ENCODE peak calls at places on chromosomes 2 and 18, in six cellular contexts. One of them, this sample, is unnamed.

GRCh38 chr2:31251851-31252250 is 17.9 kb downstream of the EHD3 start:
- DNase-seq in testis: no peak
- DNase-seq in HT-29: no peak
- DNase-seq in GM12891: no peak
- DNase-seq in EL: no peak
- DNase-seq in amniotic stem cell: no peak
- DNase-seq in this sample: no peak

GRCh38 chr2:28447943-28448737 is 47.7 kb upstream of the PLB1 start:
- DNase-seq in testis: no peak
- DNase-seq in HT-29: no peak
- DNase-seq in GM12891: no peak
- DNase-seq in EL: peak; percentile 85
- DNase-seq in amniotic stem cell: peak; percentile 35
- DNase-seq in this sample: no peak

GRCh38 chr2:38528008-38528442 is 74.7 kb downstream of the HNRNPLL start:
- DNase-seq in testis: peak; percentile 57
- DNase-seq in HT-29: no peak
- DNase-seq in GM12891: no peak
- DNase-seq in EL: peak; percentile 81
- DNase-seq in amniotic stem cell: peak; percentile 43
- DNase-seq in this sample: no peak

GRCh38 chr2:173232956-173233744 is 121.5 kb upstream of the CDCA7 start:
- DNase-seq in testis: no peak
- DNase-seq in HT-29: no peak
- DNase-seq in GM12891: no peak
- DNase-seq in EL: peak; percentile 6
- DNase-seq in amniotic stem cell: no peak
- DNase-seq in this sample: no peak

GRCh38 chr2:32058130-32058529 is 5.2 kb upstream of the SPAST start:
- DNase-seq in testis: no peak
- DNase-seq in HT-29: no peak
- DNase-seq in GM12891: no peak
- DNase-seq in EL: peak; percentile 67
- DNase-seq in amniotic stem cell: no peak
- DNase-seq in this sample: no peak

GRCh38 chr2:162073776-162074578 is at the start of gene DPP4:
- DNase-seq in testis: peak; percentile 18
- DNase-seq in HT-29: peak; percentile 71
- DNase-seq in GM12891: peak; percentile 60
- DNase-seq in EL: peak; percentile 54
- DNase-seq in amniotic stem cell: no peak
- DNase-seq in this sample: no peak

GRCh38 chr2:133143649-133144048 is 424.6 kb downstream of the NCKAP5 start:
- DNase-seq in testis: no peak
- DNase-seq in HT-29: no peak
- DNase-seq in GM12891: no peak
- DNase-seq in EL: no peak
- DNase-seq in amniotic stem cell: no peak
- DNase-seq in this sample: no peak

GRCh38 chr2:42545023-42545713 is 23.3 kb upstream of the MTA3 start:
- DNase-seq in testis: no peak
- DNase-seq in HT-29: no peak
- DNase-seq in GM12891: no peak
- DNase-seq in EL: no peak
- DNase-seq in amniotic stem cell: no peak
- DNase-seq in this sample: no peak

GRCh38 chr18:39786477-39786876 is 2168.6 kb upstream of the PIK3C3 start:
- DNase-seq in testis: no peak
- DNase-seq in HT-29: no peak
- DNase-seq in GM12891: no peak
- DNase-seq in EL: no peak
- DNase-seq in amniotic stem cell: no peak
- DNase-seq in this sample: no peak

GRCh38 chr2:238228700-238229099 is 11.1 kb downstream of the HES6 start:
- DNase-seq in testis: no peak
- DNase-seq in HT-29: no peak
- DNase-seq in GM12891: no peak
- DNase-seq in EL: no peak
- DNase-seq in amniotic stem cell: no peak
- DNase-seq in this sample: no peak

GRCh38 chr2:219289537-219290361 is 10.6 kb downstream of the DNAJB2 start:
- DNase-seq in testis: peak; percentile 87
- DNase-seq in HT-29: peak; percentile 26
- DNase-seq in GM12891: no peak
- DNase-seq in EL: peak; percentile 76
- DNase-seq in amniotic stem cell: peak; percentile 55
- DNase-seq in this sample: peak; percentile 49

GRCh38 chr18:40355701-40356100 is 1599.3 kb upstream of the PIK3C3 start:
- DNase-seq in testis: no peak
- DNase-seq in HT-29: no peak
- DNase-seq in GM12891: no peak
- DNase-seq in EL: no peak
- DNase-seq in amniotic stem cell: peak; percentile 22
- DNase-seq in this sample: no peak

GRCh38 chr2:64899081-64899865 is 89.9 kb upstream of the SLC1A4 start:
- DNase-seq in testis: no peak
- DNase-seq in HT-29: no peak
- DNase-seq in GM12891: no peak
- DNase-seq in EL: no peak
- DNase-seq in amniotic stem cell: no peak
- DNase-seq in this sample: no peak

GRCh38 chr2:869357-869871 is 81.2 kb upstream of the SNTG2 start:
- DNase-seq in testis: no peak
- DNase-seq in HT-29: no peak
- DNase-seq in GM12891: no peak
- DNase-seq in EL: no peak
- DNase-seq in amniotic stem cell: no peak
- DNase-seq in this sample: no peak

GRCh38 chr2:96353032-96353561 is 17.5 kb downstream of the NCAPH start:
- DNase-seq in testis: peak; percentile 83
- DNase-seq in HT-29: no peak
- DNase-seq in GM12891: no peak
- DNase-seq in EL: peak; percentile 26
- DNase-seq in amniotic stem cell: no peak
- DNase-seq in this sample: peak; percentile 19

GRCh38 chr2:229715895-229716507 is 1.6 kb upstream of the DNER start:
- DNase-seq in testis: peak; percentile 31
- DNase-seq in HT-29: peak; percentile 37
- DNase-seq in GM12891: no peak
- DNase-seq in EL: peak; percentile 37
- DNase-seq in amniotic stem cell: no peak
- DNase-seq in this sample: no peak

GRCh38 chr18:41372266-41372665 is 582.8 kb upstream of the PIK3C3 start:
- DNase-seq in testis: no peak
- DNase-seq in HT-29: no peak
- DNase-seq in GM12891: no peak
- DNase-seq in EL: no peak
- DNase-seq in amniotic stem cell: no peak
- DNase-seq in this sample: no peak

GRCh38 chr2:196449083-196449482 is 190.4 kb upstream of the CCDC150 start:
- DNase-seq in testis: no peak
- DNase-seq in HT-29: no peak
- DNase-seq in GM12891: no peak
- DNase-seq in EL: no peak
- DNase-seq in amniotic stem cell: no peak
- DNase-seq in this sample: no peak

GRCh38 chr2:212142616-212143015 is 396.0 kb downstream of the ERBB4 start:
- DNase-seq in testis: no peak
- DNase-seq in HT-29: no peak
- DNase-seq in GM12891: no peak
- DNase-seq in EL: no peak
- DNase-seq in amniotic stem cell: no peak
- DNase-seq in this sample: no peak

GRCh38 chr2:152423684-152424083 is 88.7 kb downstream of the FMNL2 start:
- DNase-seq in testis: no peak
- DNase-seq in HT-29: no peak
- DNase-seq in GM12891: no peak
- DNase-seq in EL: no peak
- DNase-seq in amniotic stem cell: no peak
- DNase-seq in this sample: no peak

GRCh38 chr2:149258531-149258930 is 71.9 kb upstream of the LYPD6 start:
- DNase-seq in testis: no peak
- DNase-seq in HT-29: peak; percentile 3
- DNase-seq in GM12891: no peak
- DNase-seq in EL: no peak
- DNase-seq in amniotic stem cell: no peak
- DNase-seq in this sample: no peak

GRCh38 chr2:131658769-131659131 is 131.1 kb downstream of the CCDC74A start:
- DNase-seq in testis: no peak
- DNase-seq in HT-29: no peak
- DNase-seq in GM12891: no peak
- DNase-seq in EL: no peak
- DNase-seq in amniotic stem cell: no peak
- DNase-seq in this sample: no peak

GRCh38 chr2:28173377-28173776 is 219.3 kb upstream of the FOSL2 start:
- DNase-seq in testis: no peak
- DNase-seq in HT-29: no peak
- DNase-seq in GM12891: no peak
- DNase-seq in EL: no peak
- DNase-seq in amniotic stem cell: no peak
- DNase-seq in this sample: no peak

GRCh38 chr2:233163486-233164103 is 87.9 kb upstream of the ATG16L1 start:
- DNase-seq in testis: no peak
- DNase-seq in HT-29: no peak
- DNase-seq in GM12891: no peak
- DNase-seq in EL: no peak
- DNase-seq in amniotic stem cell: no peak
- DNase-seq in this sample: no peak

GRCh38 chr18:31631526-31631925 is 39.8 kb downstream of the TTR start:
- DNase-seq in testis: no peak
- DNase-seq in HT-29: no peak
- DNase-seq in GM12891: no peak
- DNase-seq in EL: no peak
- DNase-seq in amniotic stem cell: no peak
- DNase-seq in this sample: no peak

GRCh38 chr2:201257941-201258665 is 2.2 kb upstream of the CASP8 start:
- DNase-seq in testis: peak; percentile 71
- DNase-seq in HT-29: peak; percentile 98
- DNase-seq in GM12891: peak; percentile 41
- DNase-seq in EL: peak; percentile 75
- DNase-seq in amniotic stem cell: peak; percentile 62
- DNase-seq in this sample: peak; percentile 19

GRCh38 chr18:59272971-59273935 is at the start of gene RAX:
- DNase-seq in testis: peak; percentile 37
- DNase-seq in HT-29: no peak
- DNase-seq in GM12891: peak; percentile 20
- DNase-seq in EL: peak; percentile 63
- DNase-seq in amniotic stem cell: no peak
- DNase-seq in this sample: no peak

GRCh38 chr2:239400000-239400831 is 604 bp downstream of the HDAC4 start:
- DNase-seq in testis: no peak
- DNase-seq in HT-29: no peak
- DNase-seq in GM12891: no peak
- DNase-seq in EL: peak; percentile 19
- DNase-seq in amniotic stem cell: no peak
- DNase-seq in this sample: no peak

GRCh38 chr2:134336352-134336751 is 82.5 kb downstream of the MGAT5 start:
- DNase-seq in testis: no peak
- DNase-seq in HT-29: no peak
- DNase-seq in GM12891: no peak
- DNase-seq in EL: no peak
- DNase-seq in amniotic stem cell: no peak
- DNase-seq in this sample: no peak

GRCh38 chr2:75595541-75596395 is 35.0 kb upstream of the EVA1A start:
- DNase-seq in testis: no peak
- DNase-seq in HT-29: no peak
- DNase-seq in GM12891: no peak
- DNase-seq in EL: peak; percentile 94
- DNase-seq in amniotic stem cell: peak; percentile 71
- DNase-seq in this sample: no peak

GRCh38 chr2:25402477-25402876 is 60.8 kb upstream of the DNMT3A start:
- DNase-seq in testis: no peak
- DNase-seq in HT-29: no peak
- DNase-seq in GM12891: no peak
- DNase-seq in EL: no peak
- DNase-seq in amniotic stem cell: no peak
- DNase-seq in this sample: no peak

GRCh38 chr2:170817247-170817998 is 736 bp downstream of the GAD1 start:
- DNase-seq in testis: peak; percentile 46
- DNase-seq in HT-29: no peak
- DNase-seq in GM12891: no peak
- DNase-seq in EL: peak; percentile 42
- DNase-seq in amniotic stem cell: no peak
- DNase-seq in this sample: no peak

GRCh38 chr2:23988371-23988770 is 21.5 kb upstream of the MFSD2B start:
- DNase-seq in testis: no peak
- DNase-seq in HT-29: peak; percentile 42
- DNase-seq in GM12891: no peak
- DNase-seq in EL: no peak
- DNase-seq in amniotic stem cell: no peak
- DNase-seq in this sample: no peak

GRCh38 chr18:10057808-10058791 is 144.3 kb downstream of the VAPA start:
- DNase-seq in testis: no peak
- DNase-seq in HT-29: peak; percentile 38
- DNase-seq in GM12891: no peak
- DNase-seq in EL: peak; percentile 89
- DNase-seq in amniotic stem cell: peak; percentile 28
- DNase-seq in this sample: no peak

GRCh38 chr2:177917169-177917568 is 155.4 kb downstream of the PDE11A start:
- DNase-seq in testis: no peak
- DNase-seq in HT-29: no peak
- DNase-seq in GM12891: no peak
- DNase-seq in EL: no peak
- DNase-seq in amniotic stem cell: no peak
- DNase-seq in this sample: no peak